ENCODE peak calls at places on chromosome 4, in nine cellular contexts. Y, C, W, M, V, O, K, A and T are unnamed samples.

GRCh38 chr4:140944539-140944938 is 188.4 kb upstream of the TBC1D9 start:
- DNase-seq in Y (no peak), C (peak; percentile 72), W (no peak), M (no peak), V (no peak), O (no peak), K (no peak), A (no peak), T (no peak)

GRCh38 chr4:74166823-74167222 is 8.9 kb downstream of the MTHFD2L start:
- DNase-seq in Y (no peak), C (no peak), W (no peak), M (no peak), V (no peak), O (no peak), K (no peak), A (no peak), T (no peak)

GRCh38 chr4:82891728-82892466 is 944 bp upstream of the SEC31A start:
- DNase-seq in Y (peak; percentile 58), C (no peak), W (no peak), M (peak; percentile 55), V (no peak), O (peak; percentile 23), K (no peak), A (no peak), T (no peak)

GRCh38 chr4:97498875-97499274 is 644.4 kb downstream of the STPG2 start:
- DNase-seq in Y (no peak), C (peak; percentile 91), W (no peak), M (peak; percentile 74), V (no peak), O (no peak), K (no peak), A (no peak), T (no peak)

GRCh38 chr4:124839786-124840390 is 127.4 kb upstream of the ANKRD50 start:
- DNase-seq in Y (no peak), C (no peak), W (no peak), M (no peak), V (no peak), O (no peak), K (no peak), A (no peak), T (no peak)

GRCh38 chr4:108834167-108834566 is 71.3 kb upstream of the ETNPPL start:
- DNase-seq in Y (no peak), C (peak; percentile 92), W (no peak), M (peak; percentile 67), V (no peak), O (no peak), K (no peak), A (no peak), T (no peak)

GRCh38 chr4:137359691-137360315 is 172.5 kb downstream of the PCDH18 start:
- DNase-seq in Y (peak; percentile 65), C (no peak), W (no peak), M (no peak), V (no peak), O (no peak), K (no peak), A (no peak), T (no peak)

GRCh38 chr4:78057600-78058560 is 757 bp downstream of the FRAS1 start:
- DNase-seq in Y (peak; percentile 33), C (peak; percentile 36), W (peak; percentile 66), M (peak; percentile 45), V (peak; percentile 40), O (peak; percentile 39), K (peak; percentile 58), A (peak; percentile 37), T (peak; percentile 49)

GRCh38 chr4:154010377-154010776 is 221.5 kb upstream of the SFRP2 start:
- DNase-seq in Y (no peak), C (no peak), W (no peak), M (no peak), V (no peak), O (no peak), K (no peak), A (no peak), T (no peak)

GRCh38 chr4:143358923-143359694 is 22.4 kb downstream of the GAB1 start:
- DNase-seq in Y (peak; percentile 95), C (peak; percentile 60), W (no peak), M (peak; percentile 84), V (no peak), O (peak; percentile 91), K (peak; percentile 62), A (peak; percentile 96), T (no peak)

GRCh38 chr4:139167774-139168444 is 9.1 kb downstream of the ELF2 start:
- DNase-seq in Y (peak; percentile 37), C (peak; percentile 20), W (no peak), M (peak; percentile 76), V (no peak), O (peak; percentile 30), K (no peak), A (peak; percentile 36), T (no peak)

GRCh38 chr4:139164731-139165130 is 12.3 kb downstream of the ELF2 start:
- DNase-seq in Y (no peak), C (no peak), W (no peak), M (no peak), V (no peak), O (no peak), K (no peak), A (peak; percentile 48), T (no peak)

DNA sequence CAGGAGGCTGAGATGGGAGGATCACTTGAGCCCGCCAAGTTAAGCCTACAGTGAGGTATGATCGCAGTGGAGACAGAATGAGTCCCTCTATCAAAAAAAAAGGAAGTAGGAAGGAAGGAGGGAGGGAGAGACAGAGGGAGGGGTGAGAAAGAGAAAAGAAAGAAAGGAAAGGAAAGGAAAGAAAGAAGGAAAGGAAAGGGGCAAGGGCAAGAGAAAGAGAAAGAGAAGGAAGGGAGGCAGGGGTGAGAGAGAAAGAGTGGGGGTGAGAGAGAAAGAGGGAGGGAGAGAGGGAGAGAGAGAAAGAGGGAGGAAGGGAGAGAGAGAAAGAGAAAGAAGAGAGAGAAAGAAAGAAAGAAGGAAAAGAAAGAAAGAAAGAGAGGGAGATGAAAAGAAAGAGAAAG is 13.2 kb downstream of the ELF2 start:
- DNase-seq in Y (no peak), C (no peak), W (no peak), M (no peak), V (no peak), O (no peak), K (no peak), A (no peak), T (no peak)
- H3K4me1 ChIP-seq in Y (peaks cover 4% of the 10 kb centered on the region), C (no peaks in the 10 kb centered on the region), W (peaks cover 10% of the 10 kb centered on the region), M (no peaks in the 10 kb centered on the region), V (peaks cover 27% of the 10 kb centered on the region), O (no peaks in the 10 kb centered on the region), K (peaks cover 5% of the 10 kb centered on the region), A (peaks cover 9% of the 10 kb centered on the region), T (no peaks in the 10 kb centered on the region)

DNA sequence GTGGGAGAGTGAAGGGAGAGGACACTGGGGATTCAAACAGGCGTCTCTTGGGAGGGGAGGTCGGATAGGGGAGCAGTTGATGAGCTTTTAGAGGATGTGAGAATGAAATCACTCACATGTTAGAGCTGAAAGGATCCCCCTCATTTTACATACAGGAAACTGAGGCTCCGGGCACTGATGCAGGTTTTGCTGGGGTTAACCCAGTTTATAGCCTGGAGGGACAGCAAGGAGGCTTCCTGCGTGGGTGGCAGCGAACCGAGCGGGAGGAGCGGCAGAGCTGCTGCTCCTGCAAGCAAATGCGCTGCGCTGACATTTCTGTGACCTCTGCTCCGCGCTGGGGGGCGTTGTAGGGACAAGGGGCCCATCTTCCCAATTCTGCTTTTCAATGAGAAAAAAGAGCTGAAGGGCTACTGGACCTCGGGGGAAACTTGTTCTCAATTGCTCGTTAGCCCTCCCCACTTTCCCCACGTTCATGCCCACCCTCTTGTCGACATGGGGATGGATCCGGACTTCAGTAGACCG is 1.1 kb upstream of the NEUROG2 start:
- DNase-seq in Y (no peak), C (no peak), W (no peak), M (no peak), V (no peak), O (no peak), K (no peak), A (no peak), T (no peak)
- H3K4me3 ChIP-seq in Y (peak overlapping the region; percentile 71), C (no peak overlapping the region), W (peak overlapping the region; percentile 22), M (no peak overlapping the region), V (peak overlapping the region; percentile 59), O (no peak overlapping the region), K (no peak overlapping the region), A (no peak overlapping the region), T (no peak overlapping the region)

GRCh38 chr4:3494501-3494900 is 31.4 kb downstream of the DOK7 start:
- DNase-seq in Y (no peak), C (no peak), W (peak; percentile 31), M (no peak), V (no peak), O (no peak), K (no peak), A (no peak), T (no peak)

GRCh38 chr4:3493720-3494492 is 30.8 kb downstream of the DOK7 start:
- DNase-seq in Y (no peak), C (no peak), W (no peak), M (no peak), V (no peak), O (no peak), K (no peak), A (no peak), T (no peak)

GRCh38 chr4:3489451-3489962 is 26.4 kb downstream of the DOK7 start:
- DNase-seq in Y (no peak), C (no peak), W (no peak), M (no peak), V (no peak), O (no peak), K (no peak), A (no peak), T (no peak)

GRCh38 chr4:3492741-3493719 is 29.9 kb downstream of the DOK7 start:
- DNase-seq in Y (no peak), C (peak; percentile 9), W (no peak), M (no peak), V (no peak), O (no peak), K (no peak), A (no peak), T (no peak)

GRCh38 chr4:3491681-3492405 is 28.7 kb downstream of the DOK7 start:
- DNase-seq in Y (no peak), C (peak; percentile 11), W (no peak), M (peak; percentile 51), V (no peak), O (no peak), K (no peak), A (no peak), T (no peak)
- H3K27ac ChIP-seq in Y (no peak overlapping the region), C (no peak overlapping the region), W (no peak overlapping the region), M (no peak overlapping the region), V (no peak overlapping the region), O (no peak overlapping the region), K (no peak overlapping the region), A (no peak overlapping the region), T (no peak overlapping the region)

DNA sequence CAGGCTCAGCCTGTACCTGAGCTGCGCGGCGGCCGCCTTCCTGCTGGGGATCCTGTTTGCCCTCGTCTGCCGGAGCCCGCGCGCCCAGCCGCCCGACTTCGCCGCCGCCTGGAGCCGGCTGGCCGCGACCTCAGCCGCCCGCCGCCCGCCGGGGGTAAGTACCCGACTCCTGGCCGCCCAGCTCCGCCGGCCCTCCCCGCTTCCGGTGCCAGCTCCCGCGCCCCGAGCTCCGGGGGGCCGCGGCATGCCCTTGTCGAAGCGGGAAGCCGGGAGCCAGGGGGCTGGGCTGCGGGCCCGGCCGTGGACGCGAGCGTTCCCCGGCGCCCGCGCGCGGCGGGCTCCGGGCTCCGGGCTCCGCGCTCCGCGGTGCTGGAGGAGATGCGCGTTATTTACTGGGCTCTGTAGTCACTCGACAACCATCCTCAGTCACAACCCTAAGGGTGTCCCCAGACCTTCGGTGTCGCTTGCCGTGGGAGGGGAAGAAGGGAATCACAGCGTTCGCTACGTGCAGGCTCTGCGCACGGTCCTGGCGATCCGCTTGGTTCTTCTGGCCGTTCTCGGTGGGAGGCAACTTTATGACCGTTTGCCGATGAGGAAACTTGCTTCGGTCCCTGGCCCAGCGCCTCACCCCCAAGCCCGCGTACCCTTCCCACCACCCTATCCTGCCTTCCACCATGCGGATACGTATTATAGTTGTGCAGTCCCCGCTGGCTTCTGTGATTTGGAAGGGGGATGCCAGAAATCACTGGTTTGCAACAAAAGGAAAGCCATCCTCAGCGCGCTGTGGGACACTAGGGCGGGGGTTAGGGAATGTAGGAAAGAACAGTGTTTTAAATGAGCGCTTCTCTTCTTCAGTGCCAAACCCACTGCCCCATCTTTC is 944 bp downstream of the SNX25 start:
- DNase-seq in Y (peak; percentile 54), C (peak; percentile 46), W (peak; percentile 59), M (peak; percentile 71), V (peak; percentile 54), O (peak; percentile 31), K (peak; percentile 78), A (peak; percentile 67), T (peak; percentile 65)
- H3K4me1 ChIP-seq in Y (peaks cover 16% of the 10 kb centered on the region), C (peaks cover 14% of the 10 kb centered on the region), W (peaks cover 6% of the 10 kb centered on the region), M (peaks cover 10% of the 10 kb centered on the region), V (peaks cover 20% of the 10 kb centered on the region), O (no peaks in the 10 kb centered on the region), K (peaks cover 5% of the 10 kb centered on the region), A (peaks cover 23% of the 10 kb centered on the region), T (peaks cover 6% of the 10 kb centered on the region)